ENCODE peak calls at places on chromosome 18, in ten cellular contexts. U, T, L, W, V, N, Y, M, B and I are unnamed samples.

GRCh38 chr18:77087391-77088141 is 45.0 kb downstream of the MBP start:
- DNase-seq in T (no peak), U (no peak), W (peak; percentile 51), L (peak; percentile 59), V (peak; percentile 33), Y (no peak), M (peak; percentile 70), B (peak; percentile 73), N (no peak), I (no peak)

GRCh38 chr18:73615506-73615905 is 532.1 kb downstream of the FBXO15 start:
- DNase-seq in M (no peak), B (no peak), N (no peak), Y (no peak), T (no peak), V (no peak), W (no peak), L (no peak), U (no peak), I (no peak)

GRCh38 chr18:32271649-32272324 is 81.9 kb downstream of the MEP1B start:
- DNase-seq in V (peak; percentile 8), U (peak; percentile 62), B (no peak), T (no peak), Y (peak; percentile 55), M (peak; percentile 42), L (no peak), N (no peak), W (no peak), I (no peak)

GRCh38 chr18:13496691-13497281 is 229.6 kb downstream of the FAM210A start:
- DNase-seq in W (no peak), N (no peak), V (no peak), T (no peak), Y (no peak), B (no peak), U (no peak), M (no peak), L (no peak), I (no peak)

GRCh38 chr18:12329125-12329698 is 21.2 kb downstream of the TUBB6 start:
- DNase-seq in W (no peak), T (no peak), M (no peak), Y (no peak), N (no peak), B (no peak), U (no peak), V (no peak), L (no peak), I (no peak)

GRCh38 chr18:13461488-13461887 is 242.9 kb downstream of the LDLRAD4 start:
- DNase-seq in U (no peak), T (no peak), M (no peak), N (no peak), B (no peak), L (no peak), W (no peak), V (no peak), Y (no peak), I (no peak)

GRCh38 chr18:2293109-2293839 is 278.0 kb downstream of the METTL4 start:
- DNase-seq in Y (no peak), W (no peak), N (no peak), U (no peak), T (no peak), V (no peak), B (no peak), M (no peak), L (no peak), I (no peak)

GRCh38 chr18:8705280-8705940 is at the start of gene MTCL1:
- DNase-seq in B (peak; percentile 53), W (no peak), V (peak; percentile 53), T (no peak), L (no peak), M (peak; percentile 57), U (peak; percentile 89), Y (no peak), N (peak; percentile 15), I (no peak)

GRCh38 chr18:48914581-48915251 is 36.0 kb downstream of the SMAD7 start:
- DNase-seq in V (no peak), W (no peak), U (no peak), Y (no peak), L (no peak), M (no peak), B (no peak), N (no peak), T (no peak), I (no peak)

GRCh38 chr18:26960901-26961300 is 95.4 kb upstream of the AQP4 start:
- DNase-seq in N (no peak), W (no peak), Y (no peak), U (no peak), L (no peak), M (no peak), B (no peak), V (no peak), T (no peak), I (no peak)

GRCh38 chr18:26961805-26962204 is 96.3 kb upstream of the AQP4 start:
- DNase-seq in Y (no peak), T (no peak), U (no peak), W (no peak), L (no peak), M (no peak), B (no peak), V (no peak), N (no peak), I (no peak)

GRCh38 chr18:26965206-26965605 is 99.7 kb upstream of the AQP4 start:
- DNase-seq in V (no peak), Y (no peak), L (no peak), B (no peak), N (no peak), W (no peak), T (no peak), M (no peak), U (no peak), I (no peak)

GRCh38 chr18:26963292-26963691 is 97.8 kb upstream of the AQP4 start:
- DNase-seq in W (no peak), V (peak; percentile 20), U (no peak), B (no peak), N (no peak), T (no peak), L (no peak), M (no peak), Y (no peak), I (no peak)
- TF ChIP-seq CTCF in W (no peak), V (peak; percentile 68), U (peak; percentile 19), B (no peak), N (no peak), T (no peak), L (no peak), M (no peak), Y (no peak), I (no peak)

GRCh38 chr18:25187582-25188291 is 164.2 kb downstream of the ZNF521 start:
- DNase-seq in W (no peak), V (no peak), Y (no peak), M (no peak), U (no peak), L (no peak), N (no peak), B (no peak), T (no peak), I (no peak)
- TF ChIP-seq CTCF in W (no peak), V (no peak), Y (no peak), M (no peak), U (no peak), L (no peak), N (no peak), B (no peak), T (no peak), I (no peak)

GRCh38 chr18:79384151-79384807 is 11.5 kb upstream of the NFATC1 start:
- DNase-seq in W (no peak), M (no peak), N (no peak), B (no peak), U (peak; percentile 39), V (no peak), Y (no peak), L (peak; percentile 17), T (no peak), I (no peak)
- TF ChIP-seq CTCF in W (no peak), M (no peak), N (no peak), B (no peak), U (no peak), V (no peak), Y (no peak), L (no peak), T (no peak), I (no peak)

GRCh38 chr18:59272971-59273935 is at the start of gene RAX:
- DNase-seq in L (no peak), U (peak; percentile 94), M (peak; percentile 81), T (no peak), N (no peak), B (no peak), Y (no peak), V (peak; percentile 17), W (no peak), I (no peak)
- TF ChIP-seq CTCF in L (no peak), U (peak; percentile 42), M (peak; percentile 58), T (no peak), N (no peak), B (peak; percentile 6), Y (peak; percentile 17), V (no peak), W (no peak), I (no peak)